ENCODE peak calls at places on chromosomes 12 and 14, in four cellular contexts. X is gastrocnemius medialis, E is activated T-helper 1 cell treated with Interleukin-2 at 50 U/mL for 16 hours, M is DMS79 treated with DMSO at 0.1 percent for 48 hours. J is an unnamed sample.

GRCh38 chr14:99559286-99559990 is 44.6 kb downstream of the CCDC85C start:
- DNase-seq in X (no peak), E (no peak), M (no peak), J (no peak)

GRCh38 chr12:110661337-110661972 is 27.5 kb downstream of the HVCN1 start:
- DNase-seq in X (peak), E (no peak), M (no peak), J (peak)

GRCh38 chr14:63603749-63604277 is 37.9 kb downstream of the WDR89 start:
- DNase-seq in X (no peak), E (no peak), M (no peak), J (no peak)

GRCh38 chr12:95836630-95837239 is 22.0 kb upstream of the SNRPF start:
- DNase-seq in X (no peak), E (no peak), M (peak), J (no peak)

GRCh38 chr14:61860294-61860918 is 98.2 kb downstream of the SNAPC1 start:
- DNase-seq in X (no peak), E (peak), M (peak), J (no peak)

GRCh38 chr12:88308825-88309224 is 166.7 kb downstream of the TMTC3 start:
- DNase-seq in X (no peak), E (no peak), M (no peak), J (no peak)

GRCh38 chr12:20602671-20603402 is 92.3 kb upstream of the SLCO1C1 start:
- DNase-seq in X (no peak), E (no peak), M (no peak), J (no peak)

GRCh38 chr12:85468356-85469157 is 188.5 kb downstream of the ALX1 start:
- DNase-seq in X (peak), E (no peak), M (no peak), J (no peak)

GRCh38 chr14:100279133-100279532 is 27.1 kb downstream of the SLC25A29 start:
- DNase-seq in X (no peak), E (no peak), M (no peak), J (no peak)

GRCh38 chr14:36662543-36663403 is 1.1 kb downstream of the PAX9 start:
- DNase-seq in X (no peak), E (no peak), M (peak), J (no peak)

GRCh38 chr12:76685246-76685678 is 78.7 kb upstream of the ZDHHC17 start:
- DNase-seq in X (no peak), E (no peak), M (peak), J (peak)

GRCh38 chr12:65308601-65309071 is 30.2 kb downstream of the MSRB3 start:
- DNase-seq in X (no peak), E (no peak), M (no peak), J (no peak)

GRCh38 chr12:59113831-59114273 is 193.5 kb upstream of the LRIG3 start:
- DNase-seq in X (peak), E (no peak), M (no peak), J (peak)